ENCODE peak calls at places on chromosomes 13 and 19, in six cellular contexts. L, D, Y, O, H and C are unnamed samples.

GRCh38 chr13:105441406-105441805 is 1094.1 kb downstream of the EFNB2 start:
- DNase-seq in L (no peak), D (no peak), Y (no peak), O (peak; percentile 16), H (no peak), C (no peak)

GRCh38 chr13:101846701-101847100 is 394.2 kb downstream of the ITGBL1 start:
- DNase-seq in L (no peak), D (no peak), Y (no peak), O (no peak), H (no peak), C (no peak)

GRCh38 chr19:8168537-8168936 is 19.1 kb upstream of the FBN3 start:
- DNase-seq in L (no peak), D (no peak), Y (no peak), O (no peak), H (no peak), C (no peak)

GRCh38 chr19:46975918-46976782 is 43.5 kb upstream of the NPAS1 start:
- DNase-seq in L (peak; percentile 93), D (peak; percentile 59), Y (peak; percentile 59), O (peak; percentile 91), H (peak; percentile 71), C (peak; percentile 53)

GRCh38 chr19:55620410-55620809 is 4.0 kb downstream of the ZNF784 start:
- DNase-seq in L (peak; percentile 21), D (no peak), Y (no peak), O (no peak), H (no peak), C (no peak)

GRCh38 chr13:49997935-49998334 is 1.1 kb downstream of the TRIM13 start:
- DNase-seq in L (no peak), D (no peak), Y (no peak), O (no peak), H (no peak), C (no peak)

GRCh38 chr13:73141292-73141771 is 82.5 kb downstream of the KLF5 start:
- DNase-seq in L (peak; percentile 15), D (peak; percentile 21), Y (no peak), O (peak; percentile 30), H (no peak), C (no peak)

GRCh38 chr13:93058301-93058700 is 168.3 kb upstream of the GPC6 start:
- DNase-seq in L (no peak), D (no peak), Y (no peak), O (no peak), H (no peak), C (no peak)

GRCh38 chr13:33932765-33933406 is 114.9 kb downstream of the RFC3 start:
- DNase-seq in L (peak; percentile 2), D (no peak), Y (no peak), O (no peak), H (peak; percentile 37), C (no peak)

GRCh38 chr19:4985551-4985991 is 16.7 kb downstream of the KDM4B start:
- DNase-seq in L (no peak), D (no peak), Y (no peak), O (no peak), H (no peak), C (no peak)

GRCh38 chr13:98527526-98527925 is 49.4 kb downstream of the STK24 start:
- DNase-seq in L (no peak), D (no peak), Y (no peak), O (no peak), H (no peak), C (no peak)

GRCh38 chr19:16365300-16365996 is 40.8 kb downstream of the KLF2 start:
- DNase-seq in L (no peak), D (no peak), Y (no peak), O (no peak), H (no peak), C (no peak)

GRCh38 chr13:75363371-75363770 is 118.6 kb downstream of the TBC1D4 start:
- DNase-seq in L (no peak), D (no peak), Y (no peak), O (no peak), H (no peak), C (no peak)

GRCh38 chr13:46170687-46171086 is 11.3 kb downstream of the LCP1 start:
- DNase-seq in L (no peak), D (peak; percentile 17), Y (no peak), O (peak; percentile 51), H (peak; percentile 39), C (no peak)

GRCh38 chr19:3537101-3537437 is 1.9 kb upstream of the TEKTIP1 start:
- DNase-seq in L (no peak), D (no peak), Y (no peak), O (no peak), H (no peak), C (no peak)

GRCh38 chr13:76758738-76759137 is 127.5 kb downstream of the KCTD12 start:
- DNase-seq in L (no peak), D (no peak), Y (no peak), O (no peak), H (no peak), C (no peak)

GRCh38 chr13:23644527-23644926 is 74.3 kb downstream of the TNFRSF19 start:
- DNase-seq in L (peak; percentile 86), D (no peak), Y (no peak), O (no peak), H (no peak), C (no peak)

GRCh38 chr19:55179570-55180484 is at the start of gene SYT5:
- DNase-seq in L (no peak), D (peak; percentile 58), Y (no peak), O (no peak), H (peak; percentile 52), C (peak; percentile 69)

GRCh38 chr19:35476149-35476548 is 14.1 kb downstream of the KRTDAP start:
- DNase-seq in L (no peak), D (no peak), Y (no peak), O (no peak), H (no peak), C (peak; percentile 62)

GRCh38 chr19:35470128-35470527 is 20.1 kb downstream of the KRTDAP start:
- DNase-seq in L (no peak), D (no peak), Y (no peak), O (no peak), H (no peak), C (no peak)

GRCh38 chr19:35468637-35469036 is 20.6 kb downstream of the FFAR2 start:
- DNase-seq in L (no peak), D (no peak), Y (no peak), O (peak; percentile 33), H (peak; percentile 27), C (peak; percentile 70)

GRCh38 chr19:35474104-35474503 is 16.2 kb downstream of the KRTDAP start:
- DNase-seq in L (no peak), D (no peak), Y (no peak), O (no peak), H (no peak), C (no peak)

DNA sequence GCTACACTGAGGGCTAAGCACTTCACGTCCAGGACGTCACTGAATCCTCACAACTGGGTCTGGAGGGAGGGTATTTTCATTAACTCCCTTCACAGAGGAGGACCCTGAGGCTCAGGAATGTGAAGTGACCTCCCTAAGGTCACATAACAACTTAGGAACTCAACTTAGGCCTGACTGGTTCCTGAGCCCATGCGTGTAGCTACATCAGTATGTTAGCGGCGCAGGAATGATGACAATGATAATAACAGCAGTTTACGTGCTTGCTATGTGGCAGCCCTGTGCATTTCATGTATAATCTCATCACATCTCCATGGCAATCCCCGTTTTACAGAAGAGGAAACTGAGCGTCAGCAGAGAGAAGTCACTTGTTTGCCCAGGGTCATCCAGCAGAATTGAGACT is 18.3 kb downstream of the KRTDAP start:
- DNase-seq in L (no peak), D (no peak), Y (no peak), O (no peak), H (peak; percentile 96), C (no peak)
- H2AK5ac ChIP-seq in L (no peak overlapping the region), D (no peak overlapping the region), Y (peak overlapping the region; percentile 66), O (no peak overlapping the region), H (no peak overlapping the region), C (no peak overlapping the region)

GRCh38 chr19:38547446-38547845 is 70.3 kb downstream of the MAP4K1 start:
- DNase-seq in L (no peak), D (no peak), Y (no peak), O (no peak), H (no peak), C (no peak)
- H3K14ac ChIP-seq in L (no peak overlapping the region), D (no peak overlapping the region), Y (no peak overlapping the region), O (no peak overlapping the region), H (no peak overlapping the region), C (no peak overlapping the region)

GRCh38 chr19:41327076-41327475 is 17.1 kb downstream of the CCDC97 start:
- DNase-seq in L (no peak), D (no peak), Y (no peak), O (peak; percentile 41), H (no peak), C (no peak)
- H2AK5ac ChIP-seq in L (peak overlapping the region; percentile 97), D (peak overlapping the region; percentile 77), Y (peak overlapping the region; percentile 82), O (peak overlapping the region; percentile 88), H (peak overlapping the region; percentile 70), C (no peak overlapping the region)

GRCh38 chr19:48421548-48421947 is 24.2 kb upstream of the GRWD1 start:
- DNase-seq in L (no peak), D (no peak), Y (no peak), O (no peak), H (no peak), C (no peak)

GRCh38 chr19:48419158-48419920 is 25.9 kb downstream of the GRIN2D start:
- DNase-seq in L (peak; percentile 42), D (peak; percentile 64), Y (peak; percentile 49), O (peak; percentile 45), H (peak; percentile 8), C (peak; percentile 86)

GRCh38 chr19:48424694-48425219 is 21.0 kb upstream of the GRWD1 start:
- DNase-seq in L (peak; percentile 72), D (no peak), Y (no peak), O (peak; percentile 87), H (peak; percentile 23), C (peak; percentile 53)
- H3K14ac ChIP-seq in L (peak overlapping the region; percentile 99), D (no peak overlapping the region), Y (no peak overlapping the region), O (no peak overlapping the region), H (peak overlapping the region; percentile 75), C (peak overlapping the region; percentile 84)

GRCh38 chr13:51148952-51149573 is 38.0 kb upstream of the C13orf42 start:
- DNase-seq in L (peak; percentile 45), D (peak; percentile 51), Y (peak; percentile 66), O (peak; percentile 54), H (peak; percentile 41), C (peak; percentile 86)

GRCh38 chr13:51147732-51148131 is 36.7 kb upstream of the C13orf42 start:
- DNase-seq in L (no peak), D (no peak), Y (no peak), O (no peak), H (no peak), C (no peak)

GRCh38 chr13:51148223-51148951 is 37.3 kb upstream of the C13orf42 start:
- DNase-seq in L (no peak), D (peak; percentile 11), Y (peak; percentile 87), O (no peak), H (no peak), C (peak; percentile 93)

GRCh38 chr13:51151463-51151862 is 40.4 kb upstream of the C13orf42 start:
- DNase-seq in L (no peak), D (no peak), Y (no peak), O (no peak), H (peak; percentile 6), C (no peak)

DNA sequence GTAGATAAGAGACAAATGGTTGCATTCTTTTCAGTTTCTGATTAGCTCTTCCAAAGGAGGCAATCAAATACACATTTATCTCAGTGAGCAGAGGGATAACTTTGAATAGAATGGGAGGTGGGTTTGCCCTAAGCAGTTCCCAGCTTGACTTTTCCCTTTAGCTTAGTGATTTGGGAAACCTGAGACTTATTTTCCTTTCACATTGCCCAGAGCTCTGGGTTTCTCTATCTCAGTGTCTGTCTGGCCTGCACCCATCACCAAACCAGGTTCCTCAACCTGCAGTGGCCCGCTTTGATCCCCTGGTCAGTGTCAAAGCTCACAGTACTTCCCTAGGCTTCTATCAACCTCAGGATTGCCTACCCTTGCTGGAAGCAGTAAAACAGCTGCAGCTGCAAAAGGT is 35.6 kb upstream of the C13orf42 start:
- DNase-seq in L (no peak), D (no peak), Y (no peak), O (no peak), H (no peak), C (no peak)
- H2AK5ac ChIP-seq in L (no peak overlapping the region), D (no peak overlapping the region), Y (peak overlapping the region; percentile 18), O (no peak overlapping the region), H (no peak overlapping the region), C (no peak overlapping the region)